ENCODE peak calls at places on chromosomes 1 and 21, in eight cellular contexts. T is progenitor cell of endocrine pancreas, E is uterus, N is fibroblast of mammary gland, O is GM20000, F is AG04450, Y is astrocyte of the cerebellum, U is cardiac fibroblast. S is an unnamed sample.

GRCh38 chr1:68221971-68222355 is 10.4 kb downstream of the WLS start:
- DNase-seq in T (no peak), E (no peak), N (peak), O (no peak), F (no peak), Y (no peak), U (peak), S (no peak)

GRCh38 chr1:168731244-168731643 is 2.2 kb upstream of the DPT start:
- DNase-seq in T (no peak), E (no peak), N (no peak), O (no peak), F (no peak), Y (no peak), U (no peak), S (no peak)

GRCh38 chr1:15951341-15952153 is 24.4 kb downstream of the ZBTB17 start:
- DNase-seq in T (no peak), E (no peak), N (no peak), O (no peak), F (no peak), Y (no peak), U (no peak), S (no peak)

GRCh38 chr1:167060141-167061072 is 29.8 kb downstream of the GPA33 start:
- DNase-seq in T (no peak), E (no peak), N (no peak), O (no peak), F (no peak), Y (no peak), U (no peak), S (no peak)

GRCh38 chr1:44806704-44807363 is at the start of gene DYNLT4:
- DNase-seq in T (no peak), E (no peak), N (no peak), O (no peak), F (no peak), Y (no peak), U (no peak), S (no peak)

GRCh38 chr21:15221799-15222386 is 157.1 kb upstream of the NRIP1 start:
- DNase-seq in T (no peak), E (no peak), N (peak), O (no peak), F (peak), Y (no peak), U (peak), S (no peak)

GRCh38 chr1:161440312-161440894 is 64.9 kb upstream of the FCGR2A start:
- DNase-seq in T (peak), E (peak), N (peak), O (peak), F (no peak), Y (no peak), U (peak), S (no peak)

GRCh38 chr1:59638172-59638800 is 176.5 kb upstream of the HOOK1 start:
- DNase-seq in T (no peak), E (peak), N (peak), O (no peak), F (peak), Y (peak), U (peak), S (peak)

GRCh38 chr1:55421317-55421716 is 206.2 kb upstream of the USP24 start:
- DNase-seq in T (no peak), E (no peak), N (peak), O (no peak), F (no peak), Y (no peak), U (peak), S (no peak)

GRCh38 chr1:8603220-8603616 is 214.2 kb downstream of the RERE start:
- DNase-seq in T (no peak), E (no peak), N (peak), O (no peak), F (no peak), Y (no peak), U (peak), S (no peak)

DNA sequence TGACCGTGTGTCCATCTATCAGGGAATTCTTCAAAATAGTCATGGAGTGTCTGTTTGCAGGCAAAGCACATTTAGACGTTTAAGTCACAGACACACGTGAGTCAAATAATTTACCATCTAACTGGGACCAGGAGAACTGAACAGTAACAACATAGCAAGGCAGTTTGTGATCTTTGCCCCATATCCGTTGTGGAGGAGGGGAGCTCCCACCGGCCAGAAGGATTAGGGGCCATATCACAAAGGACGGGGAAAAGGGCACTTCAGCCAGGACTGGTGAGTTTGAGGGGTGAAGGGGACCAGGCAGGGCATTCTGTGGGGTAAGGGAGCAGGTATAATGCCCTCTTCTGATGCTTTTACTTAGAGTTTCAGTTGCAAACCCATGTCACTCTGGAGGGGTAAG is 22.9 kb downstream of the ELAPOR1 start:
- DNase-seq in T (no peak), E (no peak), N (no peak), O (no peak), F (no peak), Y (no peak), U (no peak), S (no peak)
- TF ChIP-seq CTCF in T (no peak), E (no peak), N (no peak), O (no peak), F (no peak), Y (no peak), U (no peak), S (no peak)

GRCh38 chr1:79496129-79496528 is 489.6 kb upstream of the ADGRL4 start:
- DNase-seq in T (no peak), E (no peak), N (no peak), O (no peak), F (no peak), Y (no peak), U (no peak), S (no peak)

GRCh38 chr1:79501153-79501552 is 494.6 kb upstream of the ADGRL4 start:
- DNase-seq in T (no peak), E (no peak), N (peak), O (no peak), F (no peak), Y (no peak), U (peak), S (no peak)

GRCh38 chr1:79497193-79497773 is 490.8 kb upstream of the ADGRL4 start:
- DNase-seq in T (peak), E (no peak), N (peak), O (peak), F (peak), Y (peak), U (peak), S (no peak)
- TF ChIP-seq CTCF in T (peak), E (peak), N (peak), O (peak), F (peak), Y (peak), U (peak), S (peak)

GRCh38 chr1:26993237-26994019 is at the start of gene TRNP1:
- DNase-seq in T (peak), E (peak), N (peak), O (peak), F (no peak), Y (no peak), U (peak), S (no peak)

GRCh38 chr1:26994020-26994745 is 691 bp downstream of the TRNP1 start:
- DNase-seq in T (peak), E (no peak), N (no peak), O (peak), F (no peak), Y (no peak), U (no peak), S (no peak)

GRCh38 chr1:26996665-26997064 is 3.2 kb downstream of the TRNP1 start:
- DNase-seq in T (no peak), E (no peak), N (no peak), O (no peak), F (no peak), Y (no peak), U (no peak), S (no peak)

GRCh38 chr1:26996024-26996423 is 2.5 kb downstream of the TRNP1 start:
- DNase-seq in T (no peak), E (no peak), N (peak), O (no peak), F (no peak), Y (no peak), U (peak), S (no peak)

DNA sequence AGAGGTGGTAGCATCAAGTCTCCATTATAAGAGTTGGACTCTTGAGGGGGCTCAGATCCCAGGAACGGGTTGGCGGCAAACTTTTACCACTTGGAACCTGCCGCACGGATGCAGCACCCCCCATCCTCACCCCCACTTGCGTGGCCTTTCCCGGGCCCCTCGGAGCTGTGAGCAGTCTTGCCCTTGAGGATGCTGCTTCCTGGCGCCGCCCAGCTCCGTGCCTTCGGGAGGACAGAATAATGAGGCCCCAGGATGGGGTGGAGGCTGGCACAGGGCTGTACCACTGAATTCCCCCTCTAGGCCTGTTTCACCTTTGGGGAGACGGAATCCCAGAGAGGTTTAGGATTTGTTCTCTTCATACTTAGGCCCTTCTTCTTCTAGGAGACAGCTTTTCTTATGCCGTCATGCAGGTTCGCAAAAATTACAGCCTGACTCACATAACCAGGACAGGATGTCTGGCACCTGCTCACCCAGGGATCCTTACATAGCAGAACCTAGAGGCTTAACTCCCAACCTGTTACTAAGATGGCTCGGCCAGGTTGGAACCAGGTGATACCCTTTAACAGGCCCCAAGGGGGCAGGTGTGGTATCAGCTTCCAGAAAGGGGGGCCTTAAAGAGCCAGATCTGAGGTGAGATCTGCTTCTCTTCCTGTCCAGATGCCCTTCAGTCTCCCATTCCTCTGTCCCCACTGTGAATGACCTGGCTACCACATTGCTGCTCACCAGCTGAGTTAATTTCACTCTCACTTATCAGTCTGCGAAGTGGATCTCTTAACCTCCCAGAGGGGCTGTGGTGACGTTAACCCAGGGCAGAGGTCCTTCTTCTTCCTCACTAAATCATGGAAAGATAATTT is 1.5 kb downstream of the TRNP1 start:
- DNase-seq in T (no peak), E (no peak), N (no peak), O (no peak), F (no peak), Y (no peak), U (no peak), S (no peak)
- TF ChIP-seq CTCF in T (no peak), E (no peak), N (no peak), O (no peak), F (no peak), Y (no peak), U (no peak), S (no peak)

GRCh38 chr1:231395996-231396385 is 26.1 kb downstream of the EGLN1 start:
- DNase-seq in T (no peak), E (no peak), N (no peak), O (no peak), F (no peak), Y (no peak), U (no peak), S (no peak)

GRCh38 chr1:231390071-231390470 is 32.0 kb downstream of the EGLN1 start:
- DNase-seq in T (no peak), E (no peak), N (peak), O (no peak), F (no peak), Y (no peak), U (peak), S (peak)

GRCh38 chr1:231393668-231394067 is 28.4 kb downstream of the EGLN1 start:
- DNase-seq in T (no peak), E (no peak), N (no peak), O (no peak), F (no peak), Y (no peak), U (no peak), S (no peak)

GRCh38 chr1:231395051-231395995 is 26.8 kb downstream of the EGLN1 start:
- DNase-seq in T (no peak), E (peak), N (peak), O (no peak), F (peak), Y (peak), U (peak), S (peak)

GRCh38 chr1:231392380-231393131 is 29.5 kb downstream of the EGLN1 start:
- DNase-seq in T (no peak), E (no peak), N (no peak), O (no peak), F (no peak), Y (no peak), U (no peak), S (no peak)
- TF ChIP-seq CTCF in T (no peak), E (no peak), N (no peak), O (no peak), F (no peak), Y (no peak), U (no peak), S (no peak)

GRCh38 chr1:41417335-41417682 is 56.1 kb downstream of the FOXO6 start:
- DNase-seq in T (no peak), E (no peak), N (no peak), O (no peak), F (no peak), Y (no peak), U (no peak), S (no peak)
- TF ChIP-seq CTCF in T (no peak), E (no peak), N (no peak), O (no peak), F (no peak), Y (no peak), U (no peak), S (no peak)